ENCODE peak calls at places on chromosomes 6 and 20, in ten cellular contexts. X, S, L, W, P, R, V, B, F and U are unnamed samples.

GRCh38 chr6:159467473-159468041 is 225.5 kb downstream of the SOD2 start:
- DNase-seq in F (no peak), W (no peak), X (no peak), P (no peak), B (peak), R (peak), S (no peak), V (no peak), L (no peak), U (no peak)

GRCh38 chr20:57415791-57416190 is 24.6 kb downstream of the RBM38 start:
- DNase-seq in F (no peak), P (no peak), S (no peak), X (no peak), W (no peak), R (no peak), V (no peak), L (no peak), B (no peak), U (no peak)

GRCh38 chr6:114783083-114783482 is 440.3 kb upstream of the HS3ST5 start:
- DNase-seq in S (no peak), V (no peak), W (no peak), X (no peak), R (no peak), P (no peak), F (no peak), B (no peak), L (no peak), U (no peak)

GRCh38 chr6:106823732-106824351 is 150.7 kb downstream of the CD24 start:
- DNase-seq in P (no peak), X (no peak), V (no peak), R (no peak), L (no peak), W (no peak), S (no peak), F (no peak), B (no peak), U (no peak)

GRCh38 chr6:153849072-153849759 is 189.8 kb upstream of the OPRM1 start:
- DNase-seq in S (no peak), L (no peak), X (no peak), F (peak), V (peak), B (no peak), P (no peak), W (no peak), R (no peak), U (no peak)

GRCh38 chr6:96913621-96914020 is 10.9 kb upstream of the KLHL32 start:
- DNase-seq in V (no peak), L (no peak), P (no peak), W (no peak), R (no peak), S (no peak), F (no peak), X (no peak), B (no peak), U (no peak)

GRCh38 chr20:44123874-44124535 is 63.0 kb downstream of the JPH2 start:
- DNase-seq in X (peak), W (no peak), R (no peak), L (no peak), F (no peak), S (no peak), B (no peak), P (no peak), V (no peak), U (no peak)

GRCh38 chr6:4369616-4370015 is 234.2 kb upstream of the ECI2 start:
- DNase-seq in S (no peak), P (peak), F (peak), B (no peak), W (no peak), V (peak), R (no peak), L (peak), X (no peak), U (no peak)

GRCh38 chr6:90870561-90870960 is 283.7 kb upstream of the MAP3K7 start:
- DNase-seq in F (no peak), S (no peak), P (no peak), V (no peak), B (no peak), W (no peak), X (no peak), L (no peak), R (no peak), U (no peak)

GRCh38 chr6:168272379-168273011 is 47.1 kb downstream of the DACT2 start:
- DNase-seq in S (no peak), P (no peak), F (no peak), L (no peak), R (no peak), B (no peak), X (peak), W (no peak), V (peak), U (no peak)

GRCh38 chr6:44237813-44238433 is 9.0 kb upstream of the HSP90AB1 start:
- DNase-seq in V (peak), S (peak), W (peak), L (no peak), R (peak), P (peak), B (peak), F (peak), X (peak), U (no peak)

GRCh38 chr6:7148100-7148822 is 40.5 kb downstream of the RREB1 start:
- DNase-seq in W (no peak), P (no peak), V (no peak), X (no peak), S (no peak), L (no peak), F (no peak), R (no peak), B (no peak), U (no peak)

GRCh38 chr6:36252005-36252404 is 17.9 kb upstream of the PNPLA1 start:
- DNase-seq in F (no peak), X (no peak), L (no peak), W (no peak), P (no peak), R (no peak), B (no peak), S (no peak), V (no peak), U (no peak)

GRCh38 chr20:41330941-41331340 is 9.7 kb upstream of the LPIN3 start:
- DNase-seq in P (no peak), X (peak), R (no peak), B (no peak), F (no peak), S (no peak), V (no peak), W (no peak), L (no peak), U (no peak)

GRCh38 chr6:168387426-168387825 is 53.6 kb upstream of the SMOC2 start:
- DNase-seq in B (no peak), F (no peak), R (no peak), L (no peak), V (no peak), P (no peak), W (no peak), S (no peak), X (no peak), U (no peak)

GRCh38 chr6:42969431-42969830 is 8.9 kb downstream of the GNMT start:
- DNase-seq in X (no peak), B (no peak), F (no peak), L (no peak), P (no peak), R (no peak), V (no peak), S (no peak), W (no peak), U (no peak)

GRCh38 chr6:134397674-134398073 is 79.8 kb upstream of the SGK1 start:
- DNase-seq in B (no peak), R (no peak), P (no peak), W (no peak), S (no peak), X (no peak), V (no peak), F (no peak), L (no peak), U (no peak)

GRCh38 chr6:162055365-162055764 is 672.2 kb downstream of the PRKN start:
- DNase-seq in W (no peak), S (no peak), X (no peak), R (no peak), F (no peak), L (no peak), P (no peak), V (no peak), B (no peak), U (no peak)

GRCh38 chr20:57326667-57327455 is 2.7 kb upstream of the SPO11 start:
- DNase-seq in V (no peak), B (no peak), L (no peak), F (no peak), P (no peak), W (no peak), X (peak), S (no peak), R (no peak), U (no peak)

GRCh38 chr20:52087471-52087870 is 104.1 kb downstream of the ZFP64 start:
- DNase-seq in S (no peak), L (no peak), R (no peak), V (no peak), F (no peak), B (no peak), P (no peak), X (no peak), W (peak), U (no peak)

GRCh38 chr6:15502451-15503345 is 160.1 kb downstream of the DTNBP1 start:
- DNase-seq in X (peak), W (no peak), L (no peak), F (peak), V (peak), R (no peak), P (no peak), S (no peak), B (no peak), U (no peak)

GRCh38 chr20:51108638-51109363 is 85.9 kb upstream of the KCNG1 start:
- DNase-seq in F (no peak), B (no peak), R (no peak), S (no peak), V (no peak), P (no peak), L (no peak), X (no peak), W (no peak), U (no peak)

GRCh38 chr6:83463886-83464285 is 33.0 kb upstream of the ME1 start:
- DNase-seq in V (peak), L (no peak), B (no peak), F (peak), X (no peak), W (no peak), R (no peak), P (no peak), S (no peak), U (no peak)

GRCh38 chr20:11738852-11739251 is 178.8 kb upstream of the BTBD3 start:
- DNase-seq in L (no peak), V (no peak), B (no peak), R (no peak), P (no peak), X (no peak), S (no peak), F (no peak), W (no peak), U (no peak)

GRCh38 chr6:131886517-131886916 is 64.7 kb downstream of the CCN2 start:
- DNase-seq in W (no peak), X (no peak), R (no peak), P (no peak), B (no peak), S (no peak), L (no peak), F (no peak), V (no peak), U (no peak)

GRCh38 chr6:107866606-107867301 is 42.6 kb upstream of the SCML4 start:
- DNase-seq in W (no peak), P (no peak), V (peak), R (peak), L (no peak), B (peak), S (no peak), F (peak), X (no peak), U (no peak)

GRCh38 chr6:43667245-43668150 is 20.1 kb downstream of the MRPS18A start:
- DNase-seq in S (peak), F (peak), R (peak), V (peak), W (peak), L (no peak), X (peak), B (peak), P (peak), U (no peak)

GRCh38 chr6:139625998-139626975 is 251.8 kb upstream of the CITED2 start:
- DNase-seq in V (peak), X (no peak), F (peak), W (no peak), R (no peak), S (peak), P (no peak), L (no peak), B (no peak), U (no peak)

GRCh38 chr20:62679978-62680589 is 28.6 kb upstream of the NTSR1 start:
- DNase-seq in X (no peak), V (no peak), B (no peak), R (no peak), P (no peak), W (no peak), S (no peak), F (no peak), L (no peak), U (no peak)

GRCh38 chr20:62684986-62685385 is 23.6 kb upstream of the NTSR1 start:
- DNase-seq in P (no peak), R (no peak), F (no peak), W (no peak), X (no peak), S (peak), L (no peak), B (no peak), V (no peak), U (no peak)

GRCh38 chr20:62686869-62687830 is 21.5 kb upstream of the NTSR1 start:
- DNase-seq in S (no peak), V (no peak), F (no peak), P (no peak), L (no peak), B (no peak), R (no peak), X (no peak), W (no peak), U (no peak)

GRCh38 chr20:62685781-62686555 is 22.7 kb upstream of the NTSR1 start:
- DNase-seq in P (no peak), X (no peak), F (no peak), V (no peak), B (no peak), W (peak), L (no peak), S (peak), R (no peak), U (no peak)

DNA sequence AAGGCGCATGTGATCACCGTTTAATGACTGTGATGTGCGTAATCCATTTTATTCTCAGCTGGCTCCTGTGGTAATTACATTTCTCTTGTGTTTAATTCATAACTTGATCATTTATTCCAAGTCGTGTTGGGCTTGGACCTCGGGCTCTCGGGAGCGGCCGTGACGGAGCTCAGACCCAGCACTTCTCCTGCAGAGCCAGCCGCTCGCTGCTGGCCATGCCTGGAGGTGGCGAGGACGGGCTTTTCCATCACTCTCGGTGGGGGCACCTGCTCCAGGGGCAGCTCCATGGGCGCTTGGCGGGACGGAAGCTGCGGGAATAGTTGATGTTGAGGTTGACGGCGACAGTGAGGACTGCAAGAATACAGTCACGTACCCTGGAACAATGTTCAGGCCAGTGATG is 25.5 kb upstream of the NTSR1 start:
- DNase-seq in W (no peak), P (no peak), V (no peak), B (no peak), S (no peak), L (no peak), R (no peak), X (no peak), F (no peak), U (no peak)
- TF ChIP-seq CTCF in W (no peak), P (no peak), V (no peak), B (no peak), S (no peak), L (no peak), R (no peak), X (no peak), F (no peak), U (no peak)

GRCh38 chr6:28399370-28400121 is at the start of gene ZSCAN12:
- DNase-seq in X (peak), W (peak), L (peak), B (peak), P (peak), R (peak), S (peak), F (peak), V (peak), U (peak)
- TF ChIP-seq CTCF in X (no peak), W (peak), L (peak), B (peak), P (peak), R (peak), S (peak), F (peak), V (peak), U (peak)

GRCh38 chr6:84764332-84765049 is at the start of gene TBX18:
- DNase-seq in P (peak), X (peak), F (peak), L (peak), B (no peak), W (peak), S (peak), V (peak), R (no peak), U (peak)
- TF ChIP-seq CTCF in P (no peak), X (no peak), F (peak), L (no peak), B (no peak), W (no peak), S (no peak), V (peak), R (no peak), U (peak)

GRCh38 chr6:116446399-116446798 is 14.8 kb upstream of the CALHM6 start:
- DNase-seq in S (no peak), P (no peak), R (no peak), F (no peak), B (no peak), X (no peak), V (peak), L (peak), W (no peak), U (no peak)

GRCh38 chr6:116447052-116447451 is 14.1 kb upstream of the CALHM6 start:
- DNase-seq in B (no peak), L (no peak), P (no peak), S (no peak), V (peak), R (no peak), W (no peak), F (peak), X (no peak), U (no peak)

GRCh38 chr6:116444991-116445566 is 16.1 kb upstream of the CALHM6 start:
- DNase-seq in B (no peak), S (no peak), W (no peak), P (no peak), V (no peak), F (no peak), L (no peak), R (no peak), X (no peak), U (no peak)

GRCh38 chr6:116450185-116450710 is 10.9 kb upstream of the CALHM6 start:
- DNase-seq in W (no peak), V (no peak), F (no peak), B (no peak), L (no peak), X (no peak), S (no peak), R (no peak), P (no peak), U (no peak)

DNA sequence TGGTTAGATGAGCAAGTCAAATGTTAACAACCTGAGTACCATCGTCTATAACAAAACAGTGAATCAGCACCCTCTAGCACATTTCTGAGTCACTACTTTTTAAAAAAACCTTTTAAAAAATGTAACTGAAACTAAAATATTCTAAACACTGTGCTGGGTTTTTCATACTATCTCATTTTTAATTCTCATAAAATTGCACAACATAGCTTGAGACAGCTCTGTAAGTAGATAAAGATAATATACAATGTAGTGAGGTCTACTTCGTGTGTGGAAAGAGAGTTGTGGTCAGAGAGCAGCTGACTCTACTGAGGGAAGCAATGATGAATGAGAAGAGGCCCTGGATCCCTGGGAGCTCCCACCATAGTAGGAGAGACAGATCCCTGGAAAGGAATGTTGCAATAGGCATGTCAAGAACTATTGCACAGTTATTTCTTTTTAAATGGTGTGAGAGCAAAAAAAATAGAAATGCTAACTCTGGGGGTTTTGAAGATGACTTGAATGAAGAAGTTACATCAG is 13.6 kb upstream of the CALHM6 start:
- DNase-seq in L (peak), R (no peak), F (peak), B (no peak), P (no peak), S (no peak), V (peak), X (no peak), W (no peak), U (peak)
- TF ChIP-seq CTCF in L (no peak), R (no peak), F (no peak), B (peak), P (no peak), S (no peak), V (no peak), X (no peak), W (no peak), U (no peak)

DNA sequence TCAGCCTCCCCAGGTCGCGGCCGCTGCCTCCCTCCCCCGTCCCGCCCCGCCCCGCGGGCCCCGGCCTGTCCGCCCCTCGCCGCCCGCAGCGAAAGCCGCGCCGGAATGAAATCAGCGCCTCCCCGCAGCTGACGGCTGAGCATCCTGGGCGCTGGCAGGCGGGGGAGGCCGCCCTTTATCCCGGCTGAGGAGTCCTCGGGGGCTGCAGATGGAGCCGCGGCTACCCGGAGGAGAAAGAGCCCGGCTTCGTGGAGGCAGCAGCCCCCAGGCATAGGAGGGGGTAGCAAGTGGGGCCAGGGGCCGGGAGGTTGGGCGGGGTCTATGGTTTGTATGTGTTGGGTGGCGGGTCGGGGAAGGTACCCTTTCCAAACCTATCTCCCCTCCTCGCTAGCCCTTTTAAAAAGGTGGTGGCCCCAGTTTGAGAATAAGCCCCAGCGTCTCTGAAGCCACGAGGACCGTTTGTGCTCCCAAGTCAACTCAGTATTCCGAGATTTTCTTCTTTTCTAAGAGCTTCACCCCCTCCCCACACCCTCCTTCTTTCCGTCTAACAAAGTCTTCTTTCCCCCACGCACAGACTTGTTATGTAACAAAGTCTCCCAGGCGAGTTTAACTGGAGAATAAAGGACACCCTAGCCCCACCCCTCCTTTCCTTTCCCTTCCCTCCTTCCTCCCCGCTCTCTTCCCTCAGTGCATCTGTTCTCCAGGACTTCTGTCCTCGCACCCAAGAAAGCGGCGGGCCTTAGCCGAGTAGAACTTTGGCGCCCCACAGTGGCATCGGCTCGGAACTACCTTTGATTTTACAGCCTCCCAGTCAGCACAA is 11.0 kb downstream of the POU3F2 start:
- DNase-seq in R (peak), W (peak), B (peak), L (peak), X (peak), V (peak), S (peak), P (peak), F (peak), U (peak)
- TF ChIP-seq CTCF in R (peak), W (peak), B (peak), L (peak), X (no peak), V (peak), S (peak), P (peak), F (peak), U (peak)

DNA sequence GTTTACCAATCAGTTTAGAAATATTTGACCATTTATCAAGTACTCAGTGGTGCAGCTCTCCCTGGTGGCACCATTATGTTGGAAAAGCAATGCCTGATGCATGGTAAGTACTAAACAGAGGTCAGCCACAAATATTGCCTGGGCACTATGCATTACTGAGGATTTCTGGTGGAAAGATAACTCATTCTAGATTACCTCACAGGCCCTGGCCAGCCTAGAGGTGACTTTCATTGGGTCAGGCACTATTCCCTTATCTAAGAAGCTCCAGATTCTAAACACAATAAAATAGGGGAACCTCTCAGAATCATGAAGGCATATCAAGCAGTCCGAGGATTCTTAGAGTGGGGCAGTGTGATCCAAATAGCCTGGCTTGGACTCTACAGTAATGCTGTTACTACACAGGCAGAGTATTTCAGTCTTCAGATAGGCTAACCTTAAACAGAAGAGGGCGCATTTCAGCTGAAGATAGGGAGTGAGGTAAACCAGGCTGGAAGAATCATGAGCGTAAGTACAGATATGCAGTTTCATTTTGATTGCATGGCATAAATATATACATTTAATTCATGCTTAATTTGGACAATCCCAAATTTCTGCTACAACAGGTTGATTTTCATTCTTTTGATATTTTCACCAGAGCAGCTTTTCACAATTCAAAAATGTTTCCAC is 12.1 kb downstream of the LGSN start:
- DNase-seq in R (peak), S (no peak), W (no peak), B (peak), X (no peak), V (peak), F (peak), L (peak), P (no peak), U (no peak)
- TF ChIP-seq CTCF in R (peak), S (no peak), W (peak), B (peak), X (no peak), V (peak), F (peak), L (peak), P (no peak), U (peak)